ENCODE peak calls at places on chromosomes 6 and 20, in five cellular contexts. S, L, X, R and M are unnamed samples.

GRCh38 chr20:39605361-39605760 is 643.2 kb downstream of the DHX35 start:
- DNase-seq in S (no peak), L (no peak), X (no peak), R (no peak), M (no peak)

GRCh38 chr20:34475979-34476736 is 40.1 kb upstream of the DYNLRB1 start:
- DNase-seq in S (no peak), L (no peak), X (peak), R (no peak), M (peak)

GRCh38 chr6:10837009-10837691 is 1.2 kb downstream of the MAK start:
- DNase-seq in S (no peak), L (peak), X (peak), R (no peak), M (no peak)

GRCh38 chr20:4657096-4657495 is 64.6 kb upstream of the PRND start:
- DNase-seq in S (no peak), L (no peak), X (no peak), R (no peak), M (no peak)

GRCh38 chr6:168133186-168133585 is 54.2 kb upstream of the FRMD1 start:
- DNase-seq in S (peak), L (peak), X (peak), R (no peak), M (no peak)

GRCh38 chr6:52108128-52108527 is 20.7 kb upstream of the PKHD1 start:
- DNase-seq in S (no peak), L (no peak), X (no peak), R (no peak), M (no peak)

GRCh38 chr6:113185299-113185698 is 671.8 kb upstream of the MARCKS start:
- DNase-seq in S (no peak), L (no peak), X (no peak), R (no peak), M (no peak)

GRCh38 chr6:161273356-161273751 is 507 bp downstream of the AGPAT4 start:
- DNase-seq in S (peak), L (no peak), X (no peak), R (peak), M (no peak)

GRCh38 chr20:23440004-23440403 is 519 bp downstream of the CSTL1 start:
- DNase-seq in S (no peak), L (no peak), X (no peak), R (no peak), M (no peak)

GRCh38 chr6:126804255-126805064 is 314.0 kb upstream of the RSPO3 start:
- DNase-seq in S (no peak), L (no peak), X (peak), R (no peak), M (peak)

GRCh38 chr6:63660737-63661136 is 25.1 kb downstream of the PHF3 start:
- DNase-seq in S (no peak), L (no peak), X (no peak), R (no peak), M (no peak)

GRCh38 chr6:112040933-112041332 is 13.0 kb upstream of the CCN6 start:
- DNase-seq in S (no peak), L (no peak), X (no peak), R (no peak), M (no peak)

GRCh38 chr6:89385846-89386245 is 26.2 kb downstream of the RRAGD start:
- DNase-seq in S (no peak), L (no peak), X (no peak), R (no peak), M (no peak)

GRCh38 chr6:165963750-165964149 is 203.9 kb downstream of the TBXT start:
- DNase-seq in S (no peak), L (no peak), X (no peak), R (no peak), M (no peak)

GRCh38 chr6:35494161-35494563 is 2.7 kb downstream of the TEAD3 start:
- DNase-seq in S (peak), L (no peak), X (no peak), R (no peak), M (no peak)

GRCh38 chr20:31617432-31618104 is 12.5 kb downstream of the ID1 start:
- DNase-seq in S (no peak), L (no peak), X (no peak), R (no peak), M (no peak)

GRCh38 chr6:32082951-32083350 is 26.2 kb downstream of the TNXB start:
- DNase-seq in S (peak), L (peak), X (peak), R (no peak), M (peak)

GRCh38 chr6:124961784-124962611 is at the start of gene RNF217:
- DNase-seq in S (peak), L (peak), X (peak), R (no peak), M (peak)

GRCh38 chr6:7827142-7827541 is 83.4 kb downstream of the TXNDC5 start:
- DNase-seq in S (no peak), L (no peak), X (no peak), R (no peak), M (no peak)

GRCh38 chr6:27139753-27140522 is 107.6 kb upstream of the PRSS16 start:
- DNase-seq in S (no peak), L (no peak), X (no peak), R (no peak), M (no peak)

GRCh38 chr6:136067731-136068341 is 182.3 kb downstream of the MTFR2 start:
- DNase-seq in S (no peak), L (no peak), X (no peak), R (no peak), M (no peak)

GRCh38 chr20:62300319-62300718 is 2.5 kb upstream of the ADRM1 start:
- DNase-seq in S (no peak), L (no peak), X (no peak), R (no peak), M (no peak)

GRCh38 chr20:31740208-31740607 is 1.1 kb downstream of the TPX2 start:
- DNase-seq in S (no peak), L (no peak), X (no peak), R (no peak), M (no peak)

GRCh38 chr6:100346203-100346602 is 118.5 kb downstream of the SIM1 start:
- DNase-seq in S (no peak), L (no peak), X (no peak), R (no peak), M (no peak)

GRCh38 chr20:24767623-24768100 is 181.4 kb upstream of the CST7 start:
- DNase-seq in S (no peak), L (peak), X (peak), R (no peak), M (no peak)

GRCh38 chr6:147192278-147192911 is 11.8 kb upstream of the STXBP5 start:
- DNase-seq in S (no peak), L (no peak), X (no peak), R (no peak), M (no peak)

GRCh38 chr20:21608777-21609176 is 94.9 kb upstream of the NKX2-2 start:
- DNase-seq in S (no peak), L (no peak), X (no peak), R (no peak), M (no peak)

GRCh38 chr6:44059359-44060342 is 67.6 kb downstream of the MRPL14 start:
- DNase-seq in S (no peak), L (no peak), X (no peak), R (no peak), M (no peak)

GRCh38 chr6:32700391-32701040 is 34.1 kb upstream of the HLA-DQB1 start:
- DNase-seq in S (no peak), L (no peak), X (peak), R (peak), M (peak)

DNA sequence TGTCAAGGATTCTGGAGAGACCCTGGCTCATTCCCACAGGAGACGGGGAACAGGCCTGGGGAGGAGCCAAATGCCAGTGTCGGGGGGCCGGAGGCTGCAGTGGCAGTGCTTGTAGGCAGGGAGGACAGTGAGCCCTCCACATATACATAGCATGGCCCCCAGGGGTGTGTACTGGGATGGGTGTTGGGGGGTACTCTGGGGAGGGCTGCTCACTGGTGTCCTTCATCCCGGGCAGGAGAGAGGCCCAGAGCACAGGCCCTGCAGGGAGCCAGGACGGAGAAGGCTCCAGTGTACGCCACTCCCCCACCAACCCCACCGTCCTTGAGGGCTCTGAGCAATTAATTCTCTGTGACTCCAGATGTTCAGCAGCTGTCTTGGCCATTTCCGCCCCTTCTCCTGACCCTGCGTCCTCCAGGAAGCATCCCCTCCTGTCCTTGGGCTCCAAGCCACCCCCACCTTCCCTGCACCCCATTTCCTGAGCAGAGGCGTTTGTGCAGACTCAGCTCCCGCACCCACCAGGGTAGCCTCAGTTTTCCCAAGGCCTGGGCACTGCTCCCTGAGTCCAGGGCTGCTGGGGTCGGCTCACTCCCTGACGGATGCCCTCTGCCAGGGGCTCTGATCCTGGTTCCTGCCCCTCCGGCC is 3.4 kb upstream of the ABHD16B start:
- DNase-seq in S (no peak), L (no peak), X (no peak), R (no peak), M (no peak)
- H3K4me3 ChIP-seq in S (no peak), L (no peak), X (no peak), R (no peak), M (no peak)

DNA sequence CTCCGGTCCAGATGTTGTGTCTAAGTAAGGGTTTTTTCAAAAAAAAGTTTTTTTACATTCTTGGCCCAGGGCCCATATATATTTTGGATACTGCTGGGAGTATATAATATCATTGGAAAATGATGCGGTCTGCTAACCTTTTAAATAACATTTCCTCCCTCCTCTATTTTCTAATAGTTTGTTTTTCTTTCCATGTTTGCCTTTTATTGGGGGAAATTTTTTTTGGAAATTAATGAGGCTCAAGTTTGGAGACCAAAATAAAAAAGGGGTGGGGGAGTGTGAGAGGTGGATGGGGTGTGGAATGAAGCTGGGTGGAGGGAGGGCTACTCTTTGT is 42.8 kb upstream of the FOXP4 start:
- DNase-seq in S (no peak), L (no peak), X (no peak), R (no peak), M (no peak)
- H3K4me3 ChIP-seq in S (no peak), L (no peak), X (peak), R (no peak), M (no peak)

GRCh38 chr6:30913721-30914075 is 340 bp upstream of the VARS2 start:
- DNase-seq in S (no peak), L (no peak), X (no peak), R (no peak), M (no peak)

GRCh38 chr6:30914076-30914853 is at the start of gene VARS2:
- DNase-seq in S (peak), L (peak), X (peak), R (peak), M (peak)

GRCh38 chr6:30915591-30915946 is 1.5 kb downstream of the VARS2 start:
- DNase-seq in S (no peak), L (no peak), X (no peak), R (no peak), M (peak)

GRCh38 chr6:30914854-30915590 is 984 bp downstream of the VARS2 start:
- DNase-seq in S (no peak), L (no peak), X (no peak), R (no peak), M (no peak)

DNA sequence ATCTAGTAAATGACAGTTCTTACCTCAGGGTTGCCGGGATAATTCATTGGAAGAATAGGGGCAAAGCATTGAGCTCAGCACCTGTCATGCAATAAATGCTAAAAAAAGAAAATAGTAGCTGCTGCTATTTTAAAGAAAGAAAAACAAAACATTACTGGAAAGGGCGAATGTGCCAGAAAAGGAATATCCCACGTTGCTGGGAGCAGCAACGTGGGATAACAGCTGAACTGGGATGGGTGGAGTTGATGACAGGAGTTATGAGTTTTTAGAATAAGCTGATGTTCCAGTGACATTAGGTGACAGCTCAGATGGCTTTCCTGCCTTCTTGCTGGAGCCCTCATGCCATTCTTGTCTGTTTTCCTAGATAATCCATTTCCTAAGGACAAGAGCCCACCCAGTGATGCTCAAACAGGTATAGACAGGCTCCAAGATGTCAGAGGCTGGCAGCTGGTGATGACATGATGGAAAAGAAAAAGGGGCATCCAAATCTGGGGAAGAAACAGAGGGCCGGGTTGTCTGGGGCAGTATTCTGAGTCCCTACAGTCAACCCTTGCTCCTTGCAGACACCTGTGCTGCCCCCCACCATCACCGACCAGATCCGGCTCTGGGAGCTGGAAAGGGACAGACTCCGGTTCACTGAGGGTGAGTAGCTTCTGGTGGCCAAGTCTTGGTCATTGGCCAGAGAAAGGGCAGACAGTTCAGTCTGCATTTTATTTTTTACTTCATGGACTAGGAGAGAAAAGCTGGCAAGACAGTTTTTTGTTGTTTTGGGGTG is 1.1 kb upstream of the VARS2 start:
- DNase-seq in S (no peak), L (no peak), X (no peak), R (no peak), M (no peak)
- H3K4me3 ChIP-seq in S (no peak), L (no peak), X (no peak), R (no peak), M (no peak)

DNA sequence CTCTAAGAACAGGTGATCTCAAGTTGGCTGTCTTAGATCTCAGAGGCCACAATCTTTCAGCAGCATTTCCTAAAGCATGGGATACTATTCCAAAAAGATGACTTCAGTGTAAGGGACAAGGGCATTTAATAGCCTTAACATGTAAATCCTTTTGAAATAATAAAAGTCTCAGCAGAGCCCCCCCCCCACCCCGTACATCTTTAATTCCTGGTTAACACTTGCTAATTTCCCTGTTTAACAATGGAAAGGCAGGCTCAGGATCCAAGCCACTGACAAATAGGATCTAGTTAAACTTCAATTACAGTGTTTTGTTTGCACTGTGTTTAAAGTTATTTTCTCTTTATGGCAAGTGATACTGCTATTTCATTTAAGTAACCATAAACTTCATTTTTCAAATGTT is 12.0 kb downstream of the TASP1 start:
- DNase-seq in S (no peak), L (no peak), X (no peak), R (no peak), M (no peak)
- H3K4me3 ChIP-seq in S (no peak), L (no peak), X (no peak), R (no peak), M (no peak)

GRCh38 chr20:50116368-50116999 is 3.5 kb upstream of the UBE2V1 start:
- DNase-seq in S (no peak), L (peak), X (peak), R (no peak), M (no peak)
- H3K4me3 ChIP-seq in S (peak), L (no peak), X (peak), R (no peak), M (peak)

GRCh38 chr20:53645582-53645897 is 51.9 kb upstream of the ZNF217 start:
- DNase-seq in S (no peak), L (no peak), X (no peak), R (no peak), M (no peak)
- H3K4me3 ChIP-seq in S (no peak), L (no peak), X (no peak), R (no peak), M (no peak)

GRCh38 chr20:46173652-46174468 is 55.7 kb downstream of the CD40 start:
- DNase-seq in S (no peak), L (no peak), X (no peak), R (no peak), M (no peak)
- H3K4me3 ChIP-seq in S (no peak), L (no peak), X (no peak), R (no peak), M (no peak)

DNA sequence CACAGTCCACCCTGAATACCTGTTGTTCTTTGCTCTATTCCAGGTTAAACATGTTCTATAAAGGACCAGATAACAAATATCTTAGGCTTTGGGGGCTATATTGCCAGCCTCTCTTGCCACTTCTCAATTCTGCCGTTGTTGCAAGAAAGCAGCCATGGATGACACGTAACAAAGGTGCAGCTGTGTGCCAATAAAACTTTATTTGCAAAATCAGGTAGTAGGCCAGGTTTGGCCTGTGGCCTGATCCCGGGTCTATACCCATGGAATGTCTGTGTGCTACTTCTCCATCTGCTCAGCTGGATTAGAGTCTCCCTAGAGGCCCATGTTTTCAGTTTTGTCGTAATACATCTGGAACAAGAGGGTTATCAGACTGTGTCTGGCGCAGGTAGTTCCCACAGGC is 175.3 kb upstream of the KCNG1 start:
- DNase-seq in S (no peak), L (no peak), X (no peak), R (no peak), M (no peak)
- H3K4me3 ChIP-seq in S (no peak), L (no peak), X (no peak), R (no peak), M (no peak)